ENCODE peak calls at places on chromosomes 1 and 21, in five cellular contexts. O, M, J, I and Y are unnamed samples.

GRCh38 chr1:59641861-59642260 is 172.9 kb upstream of the HOOK1 start:
- DNase-seq in M (no peak), O (no peak), I (no peak), J (no peak), Y (no peak)

GRCh38 chr1:118948796-118949195 is 39.3 kb downstream of the TBX15 start:
- DNase-seq in O (no peak), M (no peak), I (no peak), J (no peak), Y (no peak)

GRCh38 chr1:153767519-153767918 is 7.7 kb upstream of the SLC27A3 start:
- DNase-seq in J (no peak), O (no peak), M (no peak), I (no peak), Y (no peak)

GRCh38 chr1:105204836-105205371 is 1455.2 kb downstream of the AMY1C start:
- DNase-seq in M (no peak), J (no peak), O (no peak), I (no peak), Y (no peak)

GRCh38 chr1:104780470-104781078 is 1030.9 kb downstream of the AMY1C start:
- DNase-seq in J (peak), M (peak), O (peak), I (no peak), Y (no peak)

GRCh38 chr1:111197598-111198289 is 2.7 kb downstream of the DENND2D start:
- DNase-seq in I (no peak), O (peak), M (peak), J (peak), Y (no peak)

GRCh38 chr1:155226188-155226909 is 17.9 kb downstream of the MTX1 start:
- DNase-seq in I (no peak), O (peak), J (peak), M (peak), Y (peak)

GRCh38 chr1:119485246-119485645 is 21.8 kb upstream of the HSD3B1 start:
- DNase-seq in M (no peak), I (no peak), O (no peak), J (no peak), Y (no peak)

GRCh38 chr1:230778916-230779590 is 31.9 kb downstream of the CAPN9 start:
- DNase-seq in M (no peak), J (no peak), I (no peak), O (no peak), Y (no peak)

GRCh38 chr21:43744725-43745124 is 25.8 kb downstream of the PDXK start:
- DNase-seq in I (no peak), M (no peak), J (no peak), O (no peak), Y (no peak)

GRCh38 chr1:226108935-226109828 is 46.7 kb downstream of the H3-3A start:
- DNase-seq in O (no peak), I (no peak), M (no peak), J (no peak), Y (no peak)

GRCh38 chr1:30054126-30054525 is 669.3 kb downstream of the MATN1 start:
- DNase-seq in J (no peak), I (no peak), M (peak), O (no peak), Y (no peak)

GRCh38 chr1:30049748-30050147 is 673.6 kb downstream of the MATN1 start:
- DNase-seq in O (no peak), M (no peak), I (no peak), J (no peak), Y (no peak)

GRCh38 chr1:30051777-30052176 is 671.6 kb downstream of the MATN1 start:
- DNase-seq in O (no peak), M (no peak), I (no peak), J (no peak), Y (no peak)

GRCh38 chr1:30048905-30049304 is 674.5 kb downstream of the MATN1 start:
- DNase-seq in I (no peak), O (no peak), J (no peak), M (no peak), Y (no peak)

DNA sequence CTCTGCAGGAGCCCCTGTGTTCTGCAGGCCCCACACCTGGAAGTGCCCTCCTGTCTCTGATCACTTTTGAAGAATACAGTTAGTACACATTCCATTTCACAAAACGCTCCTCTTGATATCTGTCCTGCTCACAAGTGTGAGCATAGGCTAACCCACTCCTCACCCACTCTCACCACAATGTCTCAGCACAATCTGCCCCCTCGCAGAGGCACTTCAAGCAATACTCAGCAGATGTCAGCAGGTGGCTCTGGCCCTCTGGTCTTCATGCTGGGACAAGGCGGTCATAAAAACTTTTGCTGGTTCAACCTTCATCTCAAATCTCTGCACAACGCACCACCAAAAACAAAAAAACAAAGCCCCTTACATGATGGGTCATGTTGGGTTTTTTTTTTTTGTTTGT is 671.2 kb downstream of the MATN1 start:
- DNase-seq in I (no peak), J (no peak), M (peak), O (no peak), Y (no peak)
- TF ChIP-seq CTCF in I (no peak), J (no peak), M (no peak), O (no peak), Y (no peak)

GRCh38 chr1:193104496-193104905 is 713 bp downstream of the GLRX2 start:
- DNase-seq in M (peak), O (peak), I (no peak), J (peak), Y (no peak)

GRCh38 chr1:193105821-193106177 is 585 bp upstream of the GLRX2 start:
- DNase-seq in I (no peak), O (no peak), M (no peak), J (no peak), Y (no peak)

GRCh38 chr1:193102662-193103061 is 2.6 kb downstream of the GLRX2 start:
- DNase-seq in J (no peak), O (no peak), I (no peak), M (no peak), Y (no peak)

GRCh38 chr1:193103759-193104495 is 1.3 kb downstream of the GLRX2 start:
- DNase-seq in O (no peak), M (no peak), J (no peak), I (no peak), Y (no peak)

GRCh38 chr1:193104906-193105820 is at the start of gene GLRX2:
- DNase-seq in I (no peak), J (peak), M (peak), O (peak), Y (peak)
- TF ChIP-seq CTCF in I (no peak), J (no peak), M (no peak), O (no peak), Y (peak)

DNA sequence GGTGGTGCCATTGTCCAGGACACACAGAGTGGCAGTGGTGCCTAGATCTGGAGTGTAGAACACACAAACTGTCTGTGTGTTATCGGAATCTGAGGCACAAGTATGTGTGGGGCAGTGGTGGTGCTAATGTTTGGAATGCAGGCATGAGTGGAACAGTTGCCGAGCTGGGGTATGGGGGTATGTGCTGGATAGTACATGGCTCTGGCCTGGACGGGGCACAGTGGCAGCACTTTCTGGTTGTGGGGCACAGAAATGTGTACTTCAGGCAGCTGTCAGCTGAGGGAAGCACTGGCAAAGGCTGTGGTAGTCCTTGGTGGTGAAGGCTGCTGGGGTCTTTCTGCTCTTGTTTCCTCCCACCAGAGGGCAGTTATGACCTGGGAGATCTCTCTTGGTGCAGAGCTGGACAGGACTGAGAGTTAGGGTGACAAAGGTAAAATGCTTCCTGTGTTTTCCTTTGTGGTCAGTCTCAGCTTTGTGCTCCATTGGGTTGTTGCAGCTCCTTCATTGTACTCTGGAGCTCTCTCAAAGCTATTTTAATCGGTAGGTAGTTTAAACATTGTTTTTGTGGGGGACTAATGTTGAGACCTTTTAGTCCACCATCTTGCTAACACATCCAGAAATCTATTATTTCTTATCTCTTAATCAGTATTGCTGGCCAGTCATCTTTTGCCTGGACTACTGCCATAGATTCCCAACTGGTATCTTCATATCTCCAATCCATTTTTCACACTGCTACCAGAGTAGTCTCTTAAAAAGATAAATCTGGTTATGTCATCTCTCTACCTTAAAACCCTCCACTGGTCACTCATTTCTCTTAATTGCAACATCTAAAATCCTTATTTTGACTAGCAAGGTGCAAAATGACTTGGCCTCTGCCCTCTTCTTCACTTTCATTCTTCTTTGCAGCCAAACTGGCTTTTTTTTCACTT is 83.9 kb upstream of the NBPF4 start:
- DNase-seq in M (no peak), O (peak), J (no peak), I (no peak), Y (no peak)
- TF ChIP-seq CTCF in M (no peak), O (no peak), J (no peak), I (peak), Y (no peak)

GRCh38 chr1:67142931-67143330 is 8.2 kb upstream of the C1orf141 start:
- DNase-seq in M (no peak), I (no peak), O (no peak), J (no peak), Y (no peak)

GRCh38 chr1:67146101-67146500 is 11.3 kb upstream of the C1orf141 start:
- DNase-seq in I (no peak), M (no peak), J (no peak), O (no peak), Y (no peak)

GRCh38 chr1:67148516-67149178 is 13.9 kb upstream of the C1orf141 start:
- DNase-seq in J (no peak), O (no peak), M (no peak), I (no peak), Y (no peak)

GRCh38 chr1:67146539-67146938 is 11.8 kb upstream of the C1orf141 start:
- DNase-seq in O (no peak), M (no peak), I (no peak), J (no peak), Y (no peak)

DNA sequence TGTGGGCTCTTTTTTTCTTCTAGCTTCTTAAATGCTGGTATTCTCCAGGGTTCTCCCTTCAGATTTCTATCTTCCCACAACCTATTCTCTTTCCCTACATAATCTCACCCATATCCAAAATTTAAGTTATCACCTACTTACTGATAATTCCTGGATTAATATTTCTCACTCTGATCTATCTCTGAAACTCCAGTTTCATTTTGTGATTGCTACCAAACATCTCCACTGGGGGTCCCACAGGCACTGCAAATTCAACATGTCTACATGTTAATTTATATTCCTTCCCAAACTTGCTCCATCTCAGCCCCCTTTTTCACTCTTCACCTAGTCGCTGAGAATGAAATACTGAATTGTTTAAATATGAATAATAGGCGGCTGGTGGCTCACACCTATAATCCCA is 9.9 kb upstream of the C1orf141 start:
- DNase-seq in I (no peak), M (no peak), J (no peak), O (no peak), Y (no peak)
- TF ChIP-seq CTCF in I (peak), M (peak), J (peak), O (peak), Y (no peak)